ENCODE peak calls at places on chromosomes 12 and 14, in nine cellular contexts. One of them, this sample, is unnamed.
A peak's percentile ranks its signal among the peaks of the same experiment; 100 is the strongest.

GRCh38 chr12:47822386-47822785 is 2.7 kb upstream of the HDAC7 start:
- DNase-seq in NCI-H460: no peak
- DNase-seq in substantia nigra: no peak
- DNase-seq in SW480: no peak
- DNase-seq in NCI-H1436: no peak
- DNase-seq in HT1080: no peak
- DNase-seq in activated CD8-positive, alpha-beta memory T cell treated with anti-CD3 and anti-CD28 coated beads for 1 hour: no peak
- DNase-seq in neural crest cell: no peak
- DNase-seq in ovary: no peak
- DNase-seq in this sample: no peak

GRCh38 chr12:66273147-66273546 is 29.1 kb upstream of the HELB start:
- DNase-seq in NCI-H460: no peak
- DNase-seq in substantia nigra: no peak
- DNase-seq in SW480: no peak
- DNase-seq in NCI-H1436: no peak
- DNase-seq in HT1080: no peak
- DNase-seq in activated CD8-positive, alpha-beta memory T cell treated with anti-CD3 and anti-CD28 coated beads for 1 hour: no peak
- DNase-seq in neural crest cell: no peak
- DNase-seq in ovary: no peak
- DNase-seq in this sample: no peak

GRCh38 chr12:105671720-105672119 is 341.2 kb downstream of the C12orf75 start:
- DNase-seq in NCI-H460: no peak
- DNase-seq in substantia nigra: no peak
- DNase-seq in SW480: no peak
- DNase-seq in NCI-H1436: no peak
- DNase-seq in HT1080: no peak
- DNase-seq in activated CD8-positive, alpha-beta memory T cell treated with anti-CD3 and anti-CD28 coated beads for 1 hour: no peak
- DNase-seq in neural crest cell: no peak
- DNase-seq in ovary: no peak
- DNase-seq in this sample: no peak

GRCh38 chr12:60257063-60257462 is 661.2 kb downstream of the SLC16A7 start:
- DNase-seq in NCI-H460: peak; percentile 14
- DNase-seq in substantia nigra: no peak
- DNase-seq in SW480: peak; percentile 20
- DNase-seq in NCI-H1436: no peak
- DNase-seq in HT1080: peak; percentile 74
- DNase-seq in activated CD8-positive, alpha-beta memory T cell treated with anti-CD3 and anti-CD28 coated beads for 1 hour: no peak
- DNase-seq in neural crest cell: no peak
- DNase-seq in ovary: no peak
- DNase-seq in this sample: no peak

GRCh38 chr14:105496831-105497591 is 6.0 kb downstream of the TEDC1 start:
- DNase-seq in NCI-H460: no peak
- DNase-seq in substantia nigra: no peak
- DNase-seq in SW480: no peak
- DNase-seq in NCI-H1436: no peak
- DNase-seq in HT1080: no peak
- DNase-seq in activated CD8-positive, alpha-beta memory T cell treated with anti-CD3 and anti-CD28 coated beads for 1 hour: no peak
- DNase-seq in neural crest cell: no peak
- DNase-seq in ovary: peak; percentile 18
- DNase-seq in this sample: no peak

GRCh38 chr12:3200032-3200617 is 122.9 kb downstream of the TSPAN9 start:
- DNase-seq in NCI-H460: no peak
- DNase-seq in substantia nigra: no peak
- DNase-seq in SW480: peak; percentile 53
- DNase-seq in NCI-H1436: no peak
- DNase-seq in HT1080: no peak
- DNase-seq in activated CD8-positive, alpha-beta memory T cell treated with anti-CD3 and anti-CD28 coated beads for 1 hour: no peak
- DNase-seq in neural crest cell: peak; percentile 75
- DNase-seq in ovary: peak; percentile 68
- DNase-seq in this sample: peak; percentile 16

GRCh38 chr12:131555866-131556265 is 155.0 kb upstream of the SFSWAP start:
- DNase-seq in NCI-H460: no peak
- DNase-seq in substantia nigra: no peak
- DNase-seq in SW480: no peak
- DNase-seq in NCI-H1436: no peak
- DNase-seq in HT1080: no peak
- DNase-seq in activated CD8-positive, alpha-beta memory T cell treated with anti-CD3 and anti-CD28 coated beads for 1 hour: no peak
- DNase-seq in neural crest cell: no peak
- DNase-seq in ovary: no peak
- DNase-seq in this sample: no peak

GRCh38 chr12:2165021-2165420 is 112.2 kb downstream of the CACNA1C start:
- DNase-seq in NCI-H460: no peak
- DNase-seq in substantia nigra: no peak
- DNase-seq in SW480: no peak
- DNase-seq in NCI-H1436: no peak
- DNase-seq in HT1080: no peak
- DNase-seq in activated CD8-positive, alpha-beta memory T cell treated with anti-CD3 and anti-CD28 coated beads for 1 hour: no peak
- DNase-seq in neural crest cell: no peak
- DNase-seq in ovary: no peak
- DNase-seq in this sample: no peak

GRCh38 chr14:50610465-50610864 is 50.5 kb downstream of the ATL1 start:
- DNase-seq in NCI-H460: no peak
- DNase-seq in substantia nigra: no peak
- DNase-seq in SW480: no peak
- DNase-seq in NCI-H1436: no peak
- DNase-seq in HT1080: no peak
- DNase-seq in activated CD8-positive, alpha-beta memory T cell treated with anti-CD3 and anti-CD28 coated beads for 1 hour: no peak
- DNase-seq in neural crest cell: no peak
- DNase-seq in ovary: no peak
- DNase-seq in this sample: no peak

GRCh38 chr14:29649170-29649569 is 278.5 kb downstream of the PRKD1 start:
- DNase-seq in NCI-H460: no peak
- DNase-seq in substantia nigra: no peak
- DNase-seq in SW480: no peak
- DNase-seq in NCI-H1436: no peak
- DNase-seq in HT1080: no peak
- DNase-seq in activated CD8-positive, alpha-beta memory T cell treated with anti-CD3 and anti-CD28 coated beads for 1 hour: no peak
- DNase-seq in neural crest cell: no peak
- DNase-seq in ovary: no peak
- DNase-seq in this sample: no peak

GRCh38 chr14:92475451-92476187 is 38.0 kb upstream of the RIN3 start:
- DNase-seq in NCI-H460: no peak
- DNase-seq in substantia nigra: no peak
- DNase-seq in SW480: no peak
- DNase-seq in NCI-H1436: no peak
- DNase-seq in HT1080: no peak
- DNase-seq in activated CD8-positive, alpha-beta memory T cell treated with anti-CD3 and anti-CD28 coated beads for 1 hour: no peak
- DNase-seq in neural crest cell: no peak
- DNase-seq in ovary: peak; percentile 55
- DNase-seq in this sample: no peak

GRCh38 chr12:108729612-108730336 is 1.5 kb downstream of the CORO1C start:
- DNase-seq in NCI-H460: no peak
- DNase-seq in substantia nigra: no peak
- DNase-seq in SW480: peak; percentile 85
- DNase-seq in NCI-H1436: no peak
- DNase-seq in HT1080: peak; percentile 76
- DNase-seq in activated CD8-positive, alpha-beta memory T cell treated with anti-CD3 and anti-CD28 coated beads for 1 hour: no peak
- DNase-seq in neural crest cell: no peak
- DNase-seq in ovary: no peak
- DNase-seq in this sample: no peak

GRCh38 chr12:12449533-12450025 is 92.7 kb downstream of the BORCS5 start:
- DNase-seq in NCI-H460: peak; percentile 45
- DNase-seq in substantia nigra: no peak
- DNase-seq in SW480: no peak
- DNase-seq in NCI-H1436: peak; percentile 60
- DNase-seq in HT1080: no peak
- DNase-seq in activated CD8-positive, alpha-beta memory T cell treated with anti-CD3 and anti-CD28 coated beads for 1 hour: no peak
- DNase-seq in neural crest cell: no peak
- DNase-seq in ovary: no peak
- DNase-seq in this sample: no peak

GRCh38 chr12:7190268-7191055 is 976 bp downstream of the PEX5 start:
- DNase-seq in NCI-H460: no peak
- DNase-seq in substantia nigra: no peak
- DNase-seq in SW480: peak; percentile 34
- DNase-seq in NCI-H1436: peak; percentile 22
- DNase-seq in HT1080: peak; percentile 6
- DNase-seq in activated CD8-positive, alpha-beta memory T cell treated with anti-CD3 and anti-CD28 coated beads for 1 hour: no peak
- DNase-seq in neural crest cell: peak; percentile 18
- DNase-seq in ovary: peak; percentile 66
- DNase-seq in this sample: peak; percentile 11

GRCh38 chr12:62977419-62977818 is 42.5 kb upstream of the PPM1H start:
- DNase-seq in NCI-H460: no peak
- DNase-seq in substantia nigra: no peak
- DNase-seq in SW480: peak; percentile 6
- DNase-seq in NCI-H1436: no peak
- DNase-seq in HT1080: peak; percentile 58
- DNase-seq in activated CD8-positive, alpha-beta memory T cell treated with anti-CD3 and anti-CD28 coated beads for 1 hour: no peak
- DNase-seq in neural crest cell: no peak
- DNase-seq in ovary: no peak
- DNase-seq in this sample: no peak

GRCh38 chr14:39302124-39302810 is 68.6 kb downstream of the MIA2 start:
- DNase-seq in NCI-H460: no peak
- DNase-seq in substantia nigra: no peak
- DNase-seq in SW480: no peak
- DNase-seq in NCI-H1436: no peak
- DNase-seq in HT1080: peak; percentile 24
- DNase-seq in activated CD8-positive, alpha-beta memory T cell treated with anti-CD3 and anti-CD28 coated beads for 1 hour: no peak
- DNase-seq in neural crest cell: no peak
- DNase-seq in ovary: no peak
- DNase-seq in this sample: no peak

GRCh38 chr12:13250416-13250815 is 53.9 kb downstream of the EMP1 start:
- DNase-seq in NCI-H460: no peak
- DNase-seq in substantia nigra: no peak
- DNase-seq in SW480: no peak
- DNase-seq in NCI-H1436: no peak
- DNase-seq in HT1080: peak; percentile 77
- DNase-seq in activated CD8-positive, alpha-beta memory T cell treated with anti-CD3 and anti-CD28 coated beads for 1 hour: no peak
- DNase-seq in neural crest cell: no peak
- DNase-seq in ovary: no peak
- DNase-seq in this sample: no peak

GRCh38 chr12:48816148-48816854 is 2.0 kb upstream of the CACNB3 start:
- DNase-seq in NCI-H460: no peak
- DNase-seq in substantia nigra: no peak
- DNase-seq in SW480: no peak
- DNase-seq in NCI-H1436: no peak
- DNase-seq in HT1080: no peak
- DNase-seq in activated CD8-positive, alpha-beta memory T cell treated with anti-CD3 and anti-CD28 coated beads for 1 hour: no peak
- DNase-seq in neural crest cell: no peak
- DNase-seq in ovary: no peak
- DNase-seq in this sample: no peak

GRCh38 chr14:63436286-63437098 is 106.7 kb downstream of the PPP2R5E start:
- DNase-seq in NCI-H460: no peak
- DNase-seq in substantia nigra: no peak
- DNase-seq in SW480: no peak
- DNase-seq in NCI-H1436: no peak
- DNase-seq in HT1080: no peak
- DNase-seq in activated CD8-positive, alpha-beta memory T cell treated with anti-CD3 and anti-CD28 coated beads for 1 hour: no peak
- DNase-seq in neural crest cell: no peak
- DNase-seq in ovary: no peak
- DNase-seq in this sample: no peak

GRCh38 chr12:57896437-57897201 is 44.7 kb upstream of the ATP23 start:
- DNase-seq in NCI-H460: peak; percentile 32
- DNase-seq in substantia nigra: peak; percentile 62
- DNase-seq in SW480: peak; percentile 32
- DNase-seq in NCI-H1436: peak; percentile 27
- DNase-seq in HT1080: peak; percentile 38
- DNase-seq in activated CD8-positive, alpha-beta memory T cell treated with anti-CD3 and anti-CD28 coated beads for 1 hour: no peak
- DNase-seq in neural crest cell: peak; percentile 49
- DNase-seq in ovary: peak; percentile 90
- DNase-seq in this sample: peak; percentile 67

GRCh38 chr12:71063087-71063486 is 94.7 kb downstream of the TSPAN8 start:
- DNase-seq in NCI-H460: no peak
- DNase-seq in substantia nigra: no peak
- DNase-seq in SW480: no peak
- DNase-seq in NCI-H1436: no peak
- DNase-seq in HT1080: no peak
- DNase-seq in activated CD8-positive, alpha-beta memory T cell treated with anti-CD3 and anti-CD28 coated beads for 1 hour: no peak
- DNase-seq in neural crest cell: no peak
- DNase-seq in ovary: no peak
- DNase-seq in this sample: no peak

GRCh38 chr12:102916252-102917025 is 605 bp downstream of the PAH start:
- DNase-seq in NCI-H460: no peak
- DNase-seq in substantia nigra: no peak
- DNase-seq in SW480: no peak
- DNase-seq in NCI-H1436: no peak
- DNase-seq in HT1080: no peak
- DNase-seq in activated CD8-positive, alpha-beta memory T cell treated with anti-CD3 and anti-CD28 coated beads for 1 hour: no peak
- DNase-seq in neural crest cell: no peak
- DNase-seq in ovary: no peak
- DNase-seq in this sample: no peak

GRCh38 chr12:66014818-66015217 is 115.7 kb downstream of the LLPH start:
- DNase-seq in NCI-H460: no peak
- DNase-seq in substantia nigra: no peak
- DNase-seq in SW480: no peak
- DNase-seq in NCI-H1436: no peak
- DNase-seq in HT1080: no peak
- DNase-seq in activated CD8-positive, alpha-beta memory T cell treated with anti-CD3 and anti-CD28 coated beads for 1 hour: no peak
- DNase-seq in neural crest cell: no peak
- DNase-seq in ovary: no peak
- DNase-seq in this sample: no peak

GRCh38 chr12:41634096-41634495 is 446.0 kb downstream of the PDZRN4 start:
- DNase-seq in NCI-H460: no peak
- DNase-seq in substantia nigra: no peak
- DNase-seq in SW480: no peak
- DNase-seq in NCI-H1436: no peak
- DNase-seq in HT1080: no peak
- DNase-seq in activated CD8-positive, alpha-beta memory T cell treated with anti-CD3 and anti-CD28 coated beads for 1 hour: no peak
- DNase-seq in neural crest cell: no peak
- DNase-seq in ovary: no peak
- DNase-seq in this sample: no peak

GRCh38 chr12:122836027-122836921 is 1.0 kb downstream of the HIP1R start:
- DNase-seq in NCI-H460: peak; percentile 54
- DNase-seq in substantia nigra: no peak
- DNase-seq in SW480: peak; percentile 68
- DNase-seq in NCI-H1436: no peak
- DNase-seq in HT1080: no peak
- DNase-seq in activated CD8-positive, alpha-beta memory T cell treated with anti-CD3 and anti-CD28 coated beads for 1 hour: no peak
- DNase-seq in neural crest cell: no peak
- DNase-seq in ovary: no peak
- DNase-seq in this sample: no peak

GRCh38 chr12:21649034-21649433 is 8.6 kb downstream of the LDHB start:
- DNase-seq in NCI-H460: no peak
- DNase-seq in substantia nigra: no peak
- DNase-seq in SW480: no peak
- DNase-seq in NCI-H1436: no peak
- DNase-seq in HT1080: no peak
- DNase-seq in activated CD8-positive, alpha-beta memory T cell treated with anti-CD3 and anti-CD28 coated beads for 1 hour: no peak
- DNase-seq in neural crest cell: no peak
- DNase-seq in ovary: no peak
- DNase-seq in this sample: no peak

GRCh38 chr14:89349196-89350008 is 67.6 kb downstream of the FOXN3 start:
- DNase-seq in NCI-H460: no peak
- DNase-seq in substantia nigra: no peak
- DNase-seq in SW480: no peak
- DNase-seq in NCI-H1436: peak; percentile 91
- DNase-seq in HT1080: no peak
- DNase-seq in activated CD8-positive, alpha-beta memory T cell treated with anti-CD3 and anti-CD28 coated beads for 1 hour: no peak
- DNase-seq in neural crest cell: peak; percentile 55
- DNase-seq in ovary: no peak
- DNase-seq in this sample: no peak

GRCh38 chr12:29155079-29155478 is 6.0 kb downstream of the FAR2 start:
- DNase-seq in NCI-H460: no peak
- DNase-seq in substantia nigra: no peak
- DNase-seq in SW480: no peak
- DNase-seq in NCI-H1436: no peak
- DNase-seq in HT1080: no peak
- DNase-seq in activated CD8-positive, alpha-beta memory T cell treated with anti-CD3 and anti-CD28 coated beads for 1 hour: no peak
- DNase-seq in neural crest cell: no peak
- DNase-seq in ovary: no peak
- DNase-seq in this sample: no peak

GRCh38 chr12:77925536-77926108 is 94.9 kb downstream of the NAV3 start:
- DNase-seq in NCI-H460: peak; percentile 77
- DNase-seq in substantia nigra: peak; percentile 40
- DNase-seq in SW480: peak; percentile 95
- DNase-seq in NCI-H1436: peak; percentile 91
- DNase-seq in HT1080: peak; percentile 89
- DNase-seq in activated CD8-positive, alpha-beta memory T cell treated with anti-CD3 and anti-CD28 coated beads for 1 hour: no peak
- DNase-seq in neural crest cell: peak; percentile 54
- DNase-seq in ovary: peak; percentile 77
- DNase-seq in this sample: peak; percentile 77

GRCh38 chr14:99035268-99035667 is 236.7 kb downstream of the BCL11B start:
- DNase-seq in NCI-H460: no peak
- DNase-seq in substantia nigra: no peak
- DNase-seq in SW480: no peak
- DNase-seq in NCI-H1436: no peak
- DNase-seq in HT1080: no peak
- DNase-seq in activated CD8-positive, alpha-beta memory T cell treated with anti-CD3 and anti-CD28 coated beads for 1 hour: no peak
- DNase-seq in neural crest cell: no peak
- DNase-seq in ovary: no peak
- DNase-seq in this sample: peak; percentile 8

GRCh38 chr12:10211975-10212622 is 578 bp upstream of the GABARAPL1 start:
- DNase-seq in NCI-H460: peak; percentile 98
- DNase-seq in substantia nigra: peak; percentile 83
- DNase-seq in SW480: peak; percentile 99
- DNase-seq in NCI-H1436: peak; percentile 76
- DNase-seq in HT1080: peak; percentile 98
- DNase-seq in activated CD8-positive, alpha-beta memory T cell treated with anti-CD3 and anti-CD28 coated beads for 1 hour: peak; percentile 75
- DNase-seq in neural crest cell: peak; percentile 68
- DNase-seq in ovary: peak; percentile 97
- DNase-seq in this sample: peak; percentile 87